ENCODE peak calls at places on chromosome 3, in ten cellular contexts. A is gastrocnemius medialis, G is heart left ventricle, S is H1, K is sigmoid colon, T is ovary, P is tibial nerve, O is stomach, W is adrenal gland, J is GM12878. N is an unnamed sample. For H3K4me1, the result is how much of the 10 kb centered on the place peaks cover.

GRCh38 chr3:172135766-172136729 is 96.7 kb downstream of the FNDC3B start:
- DNase-seq in A (no peak), G (no peak), S (no peak), K (no peak), T (no peak), P (no peak), O (no peak), W (no peak), J (no peak), N (no peak)

GRCh38 chr3:148178508-148178907 is 519.2 kb upstream of the AGTR1 start:
- DNase-seq in A (no peak), G (no peak), S (no peak), K (no peak), T (no peak), P (no peak), O (no peak), W (no peak), J (no peak), N (no peak)

GRCh38 chr3:120559228-120560061 is 36.7 kb upstream of the NDUFB4 start:
- DNase-seq in A (no peak), G (peak), S (no peak), K (peak), T (peak), P (peak), O (no peak), W (peak), J (no peak), N (no peak)

GRCh38 chr3:138361193-138361525 is 12.8 kb downstream of the MRAS start:
- DNase-seq in A (no peak), G (no peak), S (no peak), K (peak), T (no peak), P (no peak), O (no peak), W (no peak), J (no peak), N (no peak)

GRCh38 chr3:78398401-78398800 is 1358.5 kb downstream of the ROBO2 start:
- DNase-seq in A (no peak), G (no peak), S (no peak), K (no peak), T (no peak), P (no peak), O (no peak), W (no peak), J (no peak), N (no peak)

GRCh38 chr3:58425782-58426181 is 7.8 kb downstream of the PDHB start:
- DNase-seq in A (no peak), G (no peak), S (no peak), K (no peak), T (no peak), P (no peak), O (no peak), W (no peak), J (no peak), N (no peak)

GRCh38 chr3:157030712-157031111 is 129.2 kb downstream of the CCNL1 start:
- DNase-seq in A (no peak), G (no peak), S (no peak), K (no peak), T (no peak), P (no peak), O (no peak), W (no peak), J (no peak), N (no peak)

GRCh38 chr3:10532939-10533730 is 27.7 kb upstream of the ATP2B2 start:
- DNase-seq in A (no peak), G (peak), S (no peak), K (no peak), T (no peak), P (no peak), O (peak), W (peak), J (no peak), N (no peak)

GRCh38 chr3:25603703-25604102 is 61.0 kb downstream of the TOP2B start:
- DNase-seq in A (peak), G (no peak), S (no peak), K (no peak), T (no peak), P (peak), O (no peak), W (peak), J (no peak), N (no peak)

GRCh38 chr3:141049681-141050080 is 1.5 kb upstream of the SPSB4 start:
- DNase-seq in A (no peak), G (no peak), S (no peak), K (no peak), T (no peak), P (no peak), O (no peak), W (no peak), J (no peak), N (no peak)

GRCh38 chr3:37935290-37935668 is 55.3 kb upstream of the VILL start:
- DNase-seq in A (no peak), G (no peak), S (no peak), K (no peak), T (no peak), P (no peak), O (no peak), W (no peak), J (no peak), N (no peak)

GRCh38 chr3:178388473-178388872 is 147.8 kb upstream of the KCNMB2 start:
- DNase-seq in A (no peak), G (no peak), S (no peak), K (no peak), T (no peak), P (no peak), O (no peak), W (no peak), J (no peak), N (no peak)

GRCh38 chr3:178072931-178073330 is 463.3 kb upstream of the KCNMB2 start:
- DNase-seq in A (no peak), G (no peak), S (no peak), K (no peak), T (no peak), P (no peak), O (no peak), W (no peak), J (no peak), N (no peak)

GRCh38 chr3:16474304-16474703 is 39.2 kb downstream of the RFTN1 start:
- DNase-seq in A (no peak), G (no peak), S (no peak), K (no peak), T (no peak), P (no peak), O (no peak), W (no peak), J (no peak), N (no peak)

GRCh38 chr3:178795349-178795748 is 259.1 kb downstream of the KCNMB2 start:
- DNase-seq in A (no peak), G (no peak), S (peak), K (no peak), T (no peak), P (no peak), O (no peak), W (no peak), J (no peak), N (no peak)

GRCh38 chr3:173502983-173503568 is 105.5 kb downstream of the NLGN1 start:
- DNase-seq in A (no peak), G (peak), S (no peak), K (no peak), T (no peak), P (no peak), O (no peak), W (no peak), J (no peak), N (no peak)

GRCh38 chr3:17820275-17820674 is 77.8 kb upstream of the TBC1D5 start:
- DNase-seq in A (no peak), G (no peak), S (no peak), K (no peak), T (no peak), P (no peak), O (no peak), W (no peak), J (no peak), N (no peak)

GRCh38 chr3:17707813-17708543 is 34.5 kb downstream of the TBC1D5 start:
- DNase-seq in A (no peak), G (no peak), S (no peak), K (no peak), T (no peak), P (no peak), O (no peak), W (no peak), J (no peak), N (no peak)

GRCh38 chr3:10522646-10523303 is 17.4 kb upstream of the ATP2B2 start:
- DNase-seq in A (no peak), G (peak), S (no peak), K (peak), T (no peak), P (no peak), O (no peak), W (peak), J (no peak), N (no peak)

GRCh38 chr3:87225659-87226058 is 1.4 kb upstream of the CHMP2B start:
- DNase-seq in A (peak), G (no peak), S (no peak), K (peak), T (peak), P (peak), O (no peak), W (peak), J (no peak), N (peak)

GRCh38 chr3:196793224-196793623 is 53.6 kb downstream of the PAK2 start:
- DNase-seq in A (no peak), G (no peak), S (no peak), K (no peak), T (no peak), P (no peak), O (no peak), W (no peak), J (no peak), N (no peak)

GRCh38 chr3:51500632-51501131 is 867 bp upstream of the DCAF1 start:
- DNase-seq in A (no peak), G (peak), S (no peak), K (peak), T (peak), P (no peak), O (no peak), W (peak), J (no peak), N (peak)

GRCh38 chr3:44624696-44625528 is at the start of gene ZNF197:
- DNase-seq in A (peak), G (peak), S (peak), K (peak), T (peak), P (peak), O (peak), W (peak), J (peak), N (peak)
- TF ChIP-seq POLR2A in A (no peak), G (no peak), S (peak), K (no peak), T (no peak), P (no peak), O (no peak), W (peak), J (peak), N (peak)

DNA sequence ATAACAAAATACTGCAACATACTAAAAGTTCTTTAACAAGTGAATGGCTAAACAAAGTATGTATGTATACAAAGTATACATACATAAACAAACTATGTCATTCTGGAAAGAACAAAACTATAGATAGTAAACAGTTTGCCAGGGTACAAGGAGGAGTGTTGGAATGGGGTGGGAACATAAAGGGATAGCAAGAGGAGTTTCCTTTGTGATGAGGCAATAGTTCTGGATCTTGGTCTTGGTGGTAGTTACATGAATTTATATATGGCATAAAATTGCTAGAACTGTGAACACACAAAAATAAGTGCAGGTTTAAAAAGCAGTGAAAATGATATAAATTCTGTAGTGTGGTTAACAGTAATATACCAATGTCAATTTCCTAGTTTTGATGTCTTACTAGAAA is 22.0 kb downstream of the ZNF148 start:
- DNase-seq in A (no peak), G (no peak), S (no peak), K (no peak), T (no peak), P (no peak), O (no peak), W (no peak), J (no peak), N (no peak)
- H3K4me1 ChIP-seq in A (half or more), G (under half), S (under half), K (under half), T (under half), P (under half), O (half or more), W (under half), J (under half), N (under half)

GRCh38 chr3:197949767-197950660 is at the start of gene RPL35A:
- DNase-seq in A (peak), G (peak), S (peak), K (peak), T (peak), P (peak), O (peak), W (peak), J (peak), N (peak)
- TF ChIP-seq POLR2A in A (peak), G (peak), S (peak), K (peak), T (peak), P (peak), O (no peak), W (peak), J (peak), N (peak)

GRCh38 chr3:5191555-5192304 is 4.2 kb downstream of the EDEM1 start:
- DNase-seq in A (no peak), G (no peak), S (no peak), K (no peak), T (no peak), P (no peak), O (no peak), W (no peak), J (no peak), N (no peak)
- H3K4me1 ChIP-seq in A (under half), G (under half), S (under half), K (under half), T (under half), P (half or more), O (half or more), W (under half), J (under half), N (half or more)